ENCODE peak calls at places on chromosome 4, in nine cellular contexts. X is OCI-LY7, N is epithelial cell of esophagus, B is brain microvascular endothelial cell, A is fibroblast of lung, W is AG09319, U is heart left ventricle, V is upper lobe of right lung, T is BJ. O is an unnamed sample.

GRCh38 chr4:4854649-4855292 is 4.7 kb upstream of the MSX1 start:
- DNase-seq in W (no peak), U (no peak), N (no peak), B (no peak), X (no peak), V (peak), T (no peak), A (no peak), O (no peak)

GRCh38 chr4:155769092-155769491 is 10.3 kb downstream of the GUCY1B1 start:
- DNase-seq in U (no peak), V (no peak), N (no peak), W (no peak), A (peak), X (no peak), B (no peak), T (no peak), O (no peak)

GRCh38 chr4:36187723-36188333 is 56.5 kb downstream of the ARAP2 start:
- DNase-seq in A (peak), W (no peak), V (no peak), B (peak), N (peak), T (no peak), U (no peak), X (peak), O (no peak)

GRCh38 chr4:142291299-142291698 is 554.8 kb downstream of the INPP4B start:
- DNase-seq in V (no peak), W (no peak), A (no peak), X (no peak), T (no peak), N (no peak), B (no peak), U (no peak), O (no peak)

GRCh38 chr4:107035711-107036601 is at the start of gene DKK2:
- DNase-seq in V (peak), B (no peak), N (peak), U (no peak), T (no peak), W (no peak), A (no peak), X (no peak), O (no peak)

GRCh38 chr4:59180161-59180560 is 2020.0 kb upstream of the ADGRL3 start:
- DNase-seq in X (no peak), N (no peak), T (no peak), W (no peak), U (no peak), V (no peak), B (no peak), A (no peak), O (no peak)

GRCh38 chr4:38856046-38856445 is 571 bp downstream of the TLR6 start:
- DNase-seq in B (no peak), X (peak), T (no peak), W (no peak), U (no peak), N (no peak), V (no peak), A (no peak), O (no peak)

GRCh38 chr4:145098675-145099037 is 545 bp downstream of the ABCE1 start:
- DNase-seq in U (peak), A (peak), N (peak), V (no peak), T (no peak), B (peak), W (no peak), X (no peak), O (peak)

GRCh38 chr4:102168580-102168979 is 176.7 kb downstream of the SLC39A8 start:
- DNase-seq in T (no peak), X (no peak), N (no peak), V (no peak), A (no peak), U (no peak), W (no peak), B (no peak), O (no peak)

GRCh38 chr4:183636923-183637322 is 22.1 kb downstream of the RWDD4 start:
- DNase-seq in W (no peak), A (peak), B (peak), X (no peak), V (no peak), N (peak), T (no peak), U (no peak), O (no peak)

GRCh38 chr4:180141734-180142133 is 2101.5 kb upstream of the TENM3 start:
- DNase-seq in T (no peak), X (no peak), B (no peak), A (no peak), V (no peak), N (no peak), W (no peak), U (no peak), O (no peak)

GRCh38 chr4:78653655-78654054 is 102.1 kb downstream of the ANXA3 start:
- DNase-seq in U (no peak), N (peak), A (peak), X (peak), W (no peak), T (no peak), B (peak), V (no peak), O (no peak)

GRCh38 chr4:153440475-153440874 is 25.7 kb upstream of the TMEM131L start:
- DNase-seq in X (peak), V (no peak), W (no peak), T (no peak), A (no peak), B (no peak), U (no peak), N (no peak), O (no peak)

GRCh38 chr4:67430989-67431388 is 114.3 kb downstream of the CENPC start:
- DNase-seq in A (no peak), B (no peak), T (no peak), N (no peak), V (no peak), U (no peak), X (no peak), W (no peak), O (no peak)

GRCh38 chr4:98627883-98628282 is 30.5 kb downstream of the TSPAN5 start:
- DNase-seq in B (peak), W (no peak), A (peak), V (no peak), T (peak), U (no peak), N (peak), X (no peak), O (peak)

GRCh38 chr4:76801621-76802545 is 96.1 kb downstream of the SOWAHB start:
- DNase-seq in U (peak), A (peak), W (no peak), X (no peak), T (no peak), B (peak), N (no peak), V (no peak), O (no peak)

GRCh38 chr4:182600093-182600492 is 317.1 kb downstream of the DCTD start:
- DNase-seq in T (peak), B (no peak), U (no peak), N (no peak), A (no peak), X (no peak), W (no peak), V (no peak), O (peak)

GRCh38 chr4:122917731-122918130 is 4.7 kb downstream of the NUDT6 start:
- DNase-seq in X (no peak), T (no peak), W (no peak), A (peak), V (no peak), N (no peak), U (no peak), B (no peak), O (no peak)

GRCh38 chr4:157050561-157050960 is 25.4 kb upstream of the GLRB start:
- DNase-seq in X (no peak), V (no peak), T (no peak), A (no peak), N (no peak), W (no peak), U (no peak), B (no peak), O (no peak)

GRCh38 chr4:106312377-106312776 is 3.6 kb downstream of the TBCK start:
- DNase-seq in B (no peak), V (no peak), X (no peak), U (no peak), W (no peak), N (no peak), T (peak), A (peak), O (peak)

GRCh38 chr4:24352112-24352511 is 232.2 kb downstream of the DHX15 start:
- DNase-seq in V (no peak), X (no peak), A (no peak), W (no peak), B (no peak), T (no peak), N (no peak), U (no peak), O (no peak)

GRCh38 chr4:140839888-140840790 is 84.0 kb upstream of the TBC1D9 start:
- DNase-seq in V (no peak), W (no peak), X (no peak), B (no peak), A (no peak), U (peak), T (no peak), N (no peak), O (no peak)

GRCh38 chr4:2607822-2608221 is 71.4 kb downstream of the FAM193A start:
- DNase-seq in W (no peak), U (no peak), X (no peak), N (no peak), T (no peak), V (peak), B (no peak), A (no peak), O (no peak)

GRCh38 chr4:119110121-119110520 is 25.5 kb upstream of the MYOZ2 start:
- DNase-seq in A (no peak), W (no peak), U (no peak), V (no peak), N (no peak), B (no peak), T (no peak), X (no peak), O (no peak)

GRCh38 chr4:76293705-76294274 is 12.7 kb upstream of the STBD1 start:
- DNase-seq in N (no peak), W (no peak), B (no peak), V (no peak), A (no peak), X (no peak), T (no peak), U (no peak), O (no peak)

GRCh38 chr4:141080668-141081067 is 52.6 kb downstream of the RNF150 start:
- DNase-seq in N (no peak), B (no peak), A (no peak), V (no peak), W (no peak), U (no peak), T (no peak), X (no peak), O (no peak)

GRCh38 chr4:121977251-121978168 is 25.6 kb upstream of the TRPC3 start:
- DNase-seq in N (peak), T (no peak), X (peak), U (no peak), A (peak), W (no peak), B (peak), V (no peak), O (peak)

GRCh38 chr4:118034061-118034785 is at the start of gene NDST3:
- DNase-seq in A (peak), T (no peak), X (no peak), B (peak), W (no peak), V (peak), N (peak), U (no peak), O (peak)

GRCh38 chr4:37802068-37802666 is 24.3 kb upstream of the PGM2 start:
- DNase-seq in X (peak), T (no peak), U (peak), N (peak), A (peak), B (peak), V (peak), W (peak), O (peak)

GRCh38 chr4:86685401-86685800 is 91.3 kb downstream of the PTPN13 start:
- DNase-seq in T (no peak), N (peak), U (no peak), V (no peak), B (peak), A (peak), W (peak), X (no peak), O (peak)

GRCh38 chr4:159608434-159608833 is 505.6 kb downstream of the RAPGEF2 start:
- DNase-seq in X (no peak), V (no peak), W (no peak), A (no peak), U (no peak), B (no peak), T (no peak), N (peak), O (no peak)

GRCh38 chr4:25981749-25982148 is 67.7 kb downstream of the SMIM20 start:
- DNase-seq in B (no peak), T (no peak), V (peak), N (peak), A (no peak), W (no peak), X (no peak), U (no peak), O (no peak)

GRCh38 chr4:107837298-107837697 is 12.6 kb downstream of the SGMS2 start:
- DNase-seq in N (peak), V (peak), B (no peak), T (no peak), W (no peak), U (no peak), X (no peak), A (no peak), O (no peak)

GRCh38 chr4:111788046-111788642 is 357.1 kb upstream of the FAM241A start:
- DNase-seq in W (no peak), V (no peak), U (no peak), T (no peak), N (no peak), B (no peak), A (no peak), X (no peak), O (no peak)

GRCh38 chr4:108693211-108693610 is 42.8 kb downstream of the OSTC start:
- DNase-seq in N (peak), A (no peak), B (no peak), V (no peak), T (no peak), X (no peak), U (no peak), W (no peak), O (no peak)

GRCh38 chr4:1171306-1172227 is 816 bp downstream of the SPON2 start:
- DNase-seq in B (no peak), U (no peak), T (no peak), X (no peak), V (peak), W (no peak), N (peak), A (no peak), O (no peak)
- TF ChIP-seq CTCF in B (no peak), U (no peak), T (no peak), X (no peak), V (no peak), W (no peak), N (no peak), A (no peak), O (peak)

GRCh38 chr4:52979821-52980590 is 117.9 kb downstream of the RASL11B start:
- DNase-seq in V (no peak), T (no peak), B (no peak), U (no peak), A (no peak), W (no peak), N (peak), X (no peak), O (no peak)
- TF ChIP-seq CTCF in V (no peak), T (no peak), B (no peak), U (no peak), A (no peak), W (no peak), N (no peak), X (no peak), O (no peak)

GRCh38 chr4:55121246-55121645 is 4.1 kb downstream of the KDR start:
- DNase-seq in X (no peak), N (no peak), B (no peak), A (no peak), W (no peak), T (no peak), V (no peak), U (no peak), O (no peak)

GRCh38 chr4:55125087-55125721 is at the start of gene KDR:
- DNase-seq in B (peak), T (no peak), N (peak), V (peak), A (peak), W (no peak), U (peak), X (no peak), O (no peak)

GRCh38 chr4:55123791-55124190 is 1.6 kb downstream of the KDR start:
- DNase-seq in T (no peak), A (no peak), B (no peak), U (no peak), N (no peak), X (no peak), W (no peak), V (no peak), O (no peak)

GRCh38 chr4:55124337-55125076 is 888 bp downstream of the KDR start:
- DNase-seq in A (peak), X (no peak), B (peak), U (no peak), T (no peak), W (no peak), N (no peak), V (peak), O (no peak)

GRCh38 chr4:55122235-55122634 is 3.2 kb downstream of the KDR start:
- DNase-seq in X (no peak), T (no peak), V (no peak), A (no peak), N (no peak), W (no peak), U (no peak), B (no peak), O (no peak)
- TF ChIP-seq CTCF in X (no peak), T (no peak), V (no peak), A (no peak), N (no peak), W (no peak), U (no peak), B (no peak), O (no peak)

GRCh38 chr4:60759518-60760245 is 440.4 kb upstream of the ADGRL3 start:
- DNase-seq in T (no peak), A (no peak), B (no peak), X (no peak), U (no peak), W (no peak), N (no peak), V (no peak), O (no peak)
- TF ChIP-seq CTCF in T (peak), A (no peak), B (no peak), X (peak), U (no peak), W (no peak), N (peak), V (no peak), O (peak)

DNA sequence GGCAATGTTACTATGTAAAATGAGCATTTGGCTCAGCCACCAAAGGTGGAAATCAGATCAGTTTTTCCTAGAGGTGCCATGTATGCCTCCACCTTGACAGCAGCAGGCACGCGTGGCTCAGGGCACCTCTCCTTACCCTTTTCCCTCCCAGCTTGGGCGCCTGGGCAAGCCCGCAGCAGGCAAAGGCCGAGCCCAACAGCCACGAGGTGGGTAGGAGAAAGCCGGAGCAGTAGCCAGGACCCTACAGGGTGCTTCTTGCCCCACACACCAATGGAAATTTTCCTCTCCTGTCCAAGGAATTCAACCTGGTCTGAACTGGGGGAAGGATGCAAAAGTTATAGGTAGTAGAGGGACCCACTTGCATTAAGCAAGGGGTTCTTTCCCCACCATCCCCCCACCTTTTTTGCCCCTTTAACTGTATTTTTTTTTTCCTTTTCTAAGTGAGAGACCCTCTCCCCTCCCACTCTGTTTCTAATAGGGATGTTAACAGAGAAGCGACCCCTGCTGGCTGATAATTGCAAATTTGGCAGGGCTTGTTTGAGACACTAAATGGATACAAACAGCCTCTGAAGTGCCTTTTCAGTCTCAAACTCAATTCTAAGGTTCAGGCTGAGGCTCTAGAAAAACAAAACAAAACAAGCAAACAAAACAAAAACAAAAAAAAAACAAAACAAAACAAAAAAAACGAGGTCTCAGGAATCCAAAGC is 895.1 kb downstream of the PCDH18 start:
- DNase-seq in B (peak), T (no peak), N (peak), V (no peak), U (no peak), A (peak), W (no peak), X (peak), O (no peak)
- TF ChIP-seq CTCF in B (peak), T (peak), N (peak), V (peak), U (no peak), A (peak), W (peak), X (peak), O (peak)

GRCh38 chr4:178633263-178633662 is 1191.0 kb upstream of the AGA start:
- DNase-seq in A (no peak), X (no peak), W (no peak), U (no peak), B (no peak), N (peak), V (no peak), T (no peak), O (no peak)
- TF ChIP-seq CTCF in A (no peak), X (no peak), W (no peak), U (no peak), B (no peak), N (no peak), V (no peak), T (no peak), O (peak)

GRCh38 chr4:32462944-32463343 is 1742.8 kb downstream of the PCDH7 start:
- DNase-seq in W (no peak), T (no peak), B (peak), V (no peak), A (peak), N (peak), U (no peak), X (peak), O (no peak)
- TF ChIP-seq CTCF in W (peak), T (peak), B (peak), V (peak), A (no peak), N (peak), U (no peak), X (peak), O (peak)

GRCh38 chr4:28677808-28678207 is 1817.2 kb downstream of the STIM2 start:
- DNase-seq in B (no peak), A (no peak), T (no peak), U (no peak), N (no peak), V (no peak), W (no peak), X (no peak), O (no peak)

GRCh38 chr4:28686618-28687017 is 1826.0 kb downstream of the STIM2 start:
- DNase-seq in W (no peak), N (peak), B (peak), A (peak), T (no peak), V (no peak), X (peak), U (no peak), O (peak)

DNA sequence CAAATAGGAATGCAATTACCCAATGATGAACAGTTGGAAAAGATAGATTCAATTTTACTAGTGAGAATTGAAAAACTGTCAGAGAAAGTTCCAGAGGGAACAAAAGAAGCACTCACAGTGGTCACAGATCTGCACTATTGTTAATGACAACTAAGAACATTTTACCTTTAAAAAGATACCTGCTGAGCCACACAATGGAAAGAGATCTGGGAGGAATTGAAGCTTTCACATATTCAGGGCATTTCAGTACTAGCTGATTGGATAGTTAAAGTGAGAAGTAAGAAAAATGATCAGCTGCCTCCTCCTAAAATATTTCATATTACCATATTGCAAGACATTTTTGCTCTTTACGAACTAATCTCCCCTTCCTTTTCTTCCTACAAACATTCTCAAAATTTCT is 1822.2 kb downstream of the STIM2 start:
- DNase-seq in A (no peak), W (no peak), V (no peak), U (no peak), T (no peak), X (no peak), B (no peak), N (no peak), O (no peak)
- TF ChIP-seq CTCF in A (no peak), W (no peak), V (no peak), U (no peak), T (no peak), X (no peak), B (no peak), N (no peak), O (no peak)

O was measured in HFFc6.